ENCODE peak calls at places on chromosomes 2 and 18, in ten cellular contexts. J is A549, R is IMR-90, V is cardiac muscle cell, D is AG09309, U is neural progenitor cell, P is kidney epithelial cell, X is PC-3, N is transverse colon, C is fibroblast of lung. F is an unnamed sample.

GRCh38 chr18:74631242-74632087 is 33.8 kb downstream of the ZNF407 start:
- DNase-seq in J (no peak), C (peak; percentile 76), N (no peak), X (no peak), U (no peak), P (no peak), V (peak; percentile 77), D (no peak), R (peak; percentile 92), F (no peak)

GRCh38 chr2:18282026-18282425 is 278.4 kb downstream of the RDH14 start:
- DNase-seq in D (no peak), X (peak; percentile 10), C (no peak), P (no peak), J (no peak), U (no peak), V (no peak), N (no peak), R (no peak), F (no peak)

GRCh38 chr2:152067823-152068222 is 31.0 kb downstream of the CACNB4 start:
- DNase-seq in C (no peak), D (no peak), J (no peak), U (no peak), N (no peak), V (no peak), X (no peak), P (no peak), R (no peak), F (no peak)

GRCh38 chr2:150076281-150076680 is 411.2 kb downstream of the RND3 start:
- DNase-seq in V (peak; percentile 34), C (peak; percentile 38), D (no peak), U (no peak), P (no peak), J (no peak), N (no peak), R (peak; percentile 82), X (peak; percentile 75), F (peak; percentile 68)

GRCh38 chr18:36934884-36935283 is 106.0 kb downstream of the KIAA1328 start:
- DNase-seq in P (no peak), C (peak; percentile 90), N (no peak), D (peak; percentile 67), V (peak; percentile 85), J (no peak), R (peak; percentile 87), U (no peak), X (peak; percentile 34), F (peak; percentile 66)

GRCh38 chr2:184646177-184646576 is 47.8 kb downstream of the ZNF804A start:
- DNase-seq in J (no peak), D (no peak), C (peak; percentile 47), R (peak; percentile 52), P (peak; percentile 61), U (peak; percentile 2), X (peak; percentile 82), V (peak; percentile 4), N (no peak), F (no peak)

GRCh38 chr2:223674998-223675609 is 72.9 kb upstream of the SCG2 start:
- DNase-seq in D (no peak), X (peak; percentile 61), C (peak; percentile 65), N (no peak), R (peak; percentile 54), U (peak; percentile 19), V (peak; percentile 60), J (peak; percentile 48), P (no peak), F (peak; percentile 67)

GRCh38 chr2:196263181-196263747 is 91.9 kb upstream of the STK17B start:
- DNase-seq in U (no peak), N (peak; percentile 9), V (peak; percentile 14), X (peak; percentile 9), R (peak; percentile 64), C (peak; percentile 45), P (no peak), J (no peak), D (no peak), F (no peak)

GRCh38 chr2:29719626-29720025 is 201.8 kb downstream of the ALK start:
- DNase-seq in X (no peak), C (no peak), P (no peak), N (no peak), V (no peak), J (no peak), U (peak; percentile 56), D (no peak), R (no peak), F (no peak)

GRCh38 chr2:29723255-29724001 is 198.0 kb downstream of the ALK start:
- DNase-seq in C (no peak), P (no peak), X (peak; percentile 89), R (no peak), V (no peak), D (no peak), J (peak; percentile 10), U (no peak), N (peak; percentile 7), F (no peak)

GRCh38 chr2:29715655-29716054 is 205.7 kb downstream of the ALK start:
- DNase-seq in X (no peak), C (no peak), R (no peak), D (no peak), P (no peak), N (no peak), U (no peak), V (no peak), J (no peak), F (no peak)

GRCh38 chr2:29714333-29714732 is 207.1 kb downstream of the ALK start:
- DNase-seq in C (no peak), D (no peak), X (no peak), V (no peak), P (no peak), N (no peak), U (no peak), J (no peak), R (no peak), F (no peak)

DNA sequence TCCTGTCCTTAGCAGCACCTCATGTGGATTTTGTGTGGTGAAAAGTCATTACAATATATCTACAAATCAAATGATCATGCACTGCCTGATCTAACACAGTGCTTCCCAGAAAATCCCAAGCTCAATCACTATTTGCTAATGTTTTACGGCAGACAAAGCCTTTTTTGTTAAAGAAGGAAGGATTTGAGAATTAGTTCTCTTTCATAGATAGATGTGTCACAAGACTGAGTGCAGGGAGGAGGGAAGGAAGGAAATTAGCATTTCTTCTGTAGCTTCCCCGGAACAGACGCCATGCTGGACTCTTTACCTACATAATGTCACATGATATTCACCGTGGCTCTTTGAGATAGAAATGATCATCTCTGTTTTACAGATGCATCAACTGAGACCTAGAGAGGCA is 203.1 kb downstream of the ALK start:
- DNase-seq in U (no peak), V (no peak), D (no peak), N (no peak), X (no peak), R (no peak), C (no peak), P (no peak), J (no peak), F (no peak)
- H3K4me3 ChIP-seq in U (no peak overlapping the region), V (no peak overlapping the region), D (no peak overlapping the region), N (no peak overlapping the region), X (no peak overlapping the region), R (no peak overlapping the region), C (no peak overlapping the region), P (no peak overlapping the region), J (no peak overlapping the region), F (no peak overlapping the region)

DNA sequence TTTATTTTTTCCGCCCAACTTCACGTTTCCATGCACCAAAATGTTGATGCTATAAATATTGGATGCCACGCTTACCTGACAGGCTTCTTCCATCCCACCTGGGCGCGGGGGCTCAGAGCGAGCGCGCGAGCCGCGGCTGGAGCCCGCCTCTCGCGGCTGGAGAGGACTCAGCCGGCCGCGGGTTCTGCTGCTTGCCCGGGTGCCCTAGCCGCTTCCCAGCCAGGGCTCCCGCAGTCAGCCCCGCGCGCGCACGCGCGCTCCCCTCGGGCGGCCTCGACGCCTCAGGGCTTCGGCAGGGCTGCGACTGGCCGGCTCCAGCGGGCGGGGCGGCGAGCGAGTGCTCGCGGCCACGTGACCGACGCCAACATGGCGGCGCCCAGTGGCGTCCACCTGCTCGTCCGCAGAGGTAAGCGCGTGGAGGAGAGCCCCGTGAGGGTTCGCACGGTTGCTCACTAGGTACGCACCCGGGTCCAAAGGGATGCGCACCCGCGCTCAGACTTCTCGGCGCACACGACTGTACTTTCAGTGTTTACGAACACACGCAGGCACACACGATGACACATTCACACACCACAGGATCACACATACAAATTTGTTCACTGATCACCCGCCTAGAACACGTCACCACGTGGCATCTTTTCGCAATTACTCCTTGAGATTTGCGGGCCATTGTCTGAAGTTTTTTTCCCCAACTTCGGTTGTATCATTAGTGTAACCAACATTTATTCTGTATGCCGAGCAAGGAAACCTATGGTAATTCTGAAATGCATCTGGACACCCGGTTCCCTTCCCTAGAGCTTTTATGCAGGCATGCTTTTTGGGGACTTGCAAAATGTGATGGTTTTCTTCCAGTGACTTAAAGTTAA is at the start of gene METAP1D:
- DNase-seq in C (peak; percentile 87), U (peak; percentile 97), P (peak; percentile 63), V (peak; percentile 94), N (peak; percentile 92), J (peak; percentile 81), X (peak; percentile 94), D (peak; percentile 51), R (peak; percentile 88), F (peak; percentile 99)
- TF ChIP-seq CTCF in C (no peak), U (no peak), P (no peak), V (no peak), N (no peak), J (no peak), X (no peak), D (no peak), R (no peak), F (no peak)

GRCh38 chr2:45007356-45007755 is 1.9 kb downstream of the SIX2 start:
- DNase-seq in P (no peak), J (no peak), C (no peak), D (no peak), R (no peak), N (no peak), V (no peak), U (no peak), X (no peak), F (no peak)

GRCh38 chr2:45004569-45005181 is 4.6 kb downstream of the SIX2 start:
- DNase-seq in U (peak; percentile 71), R (peak; percentile 2), P (no peak), X (no peak), V (peak; percentile 21), C (no peak), J (no peak), D (no peak), N (no peak), F (peak; percentile 70)

GRCh38 chr2:45006942-45007287 is 2.3 kb downstream of the SIX2 start:
- DNase-seq in V (no peak), R (no peak), J (no peak), C (no peak), U (peak; percentile 23), P (no peak), X (no peak), N (no peak), D (no peak), F (peak; percentile 81)

GRCh38 chr2:45005261-45006002 is 3.8 kb downstream of the SIX2 start:
- DNase-seq in N (no peak), U (peak; percentile 65), X (no peak), R (no peak), D (no peak), V (no peak), C (no peak), J (no peak), P (no peak), F (peak; percentile 47)

DNA sequence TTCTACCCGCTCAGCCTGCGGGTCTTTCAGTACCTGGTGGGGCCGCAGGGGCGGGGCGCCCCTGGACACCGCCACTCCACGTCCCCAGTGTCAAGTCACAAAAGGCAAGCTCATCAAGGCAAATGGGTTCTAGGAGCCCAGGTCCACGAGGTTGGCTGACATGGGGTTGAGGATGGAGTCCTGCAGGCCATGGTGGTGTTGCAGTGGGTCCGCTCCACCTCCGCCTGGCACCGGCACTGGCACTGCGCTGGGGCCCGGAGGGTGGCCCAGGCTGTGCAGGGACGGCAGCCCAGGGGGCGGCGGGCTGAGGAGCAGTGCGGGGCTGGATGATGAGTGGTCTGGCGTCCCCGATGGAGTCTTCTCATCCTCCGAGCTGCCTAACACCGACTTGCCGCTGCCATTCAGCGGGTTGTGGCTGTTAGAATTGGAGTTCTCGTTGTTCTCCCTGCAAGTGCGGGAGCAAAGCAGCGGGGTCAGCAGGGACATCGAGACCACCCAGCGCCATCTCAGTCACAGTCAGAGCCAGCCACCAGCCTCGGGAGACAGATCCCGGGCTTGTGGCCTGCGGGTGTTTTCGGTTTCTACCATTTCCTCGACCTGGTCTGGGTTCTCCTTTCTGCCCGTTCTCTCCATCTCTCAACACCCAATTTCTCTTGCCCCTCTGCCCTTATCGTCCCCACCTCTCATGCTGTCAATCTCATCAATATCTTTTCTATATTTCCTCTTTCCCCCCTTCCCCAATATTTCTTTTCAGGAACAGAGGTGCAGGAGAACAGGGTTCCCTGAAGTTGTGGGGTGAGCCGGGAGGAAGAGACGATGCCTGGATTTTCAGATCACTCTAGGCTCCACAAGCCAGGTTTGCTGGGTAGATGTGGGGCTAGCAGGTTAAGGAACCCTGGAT is 3.0 kb downstream of the SIX2 start:
- DNase-seq in C (no peak), R (no peak), N (no peak), X (no peak), J (no peak), D (no peak), U (peak; percentile 31), V (no peak), P (no peak), F (peak; percentile 85)
- H3K4me3 ChIP-seq in C (no peak overlapping the region), R (no peak overlapping the region), N (no peak overlapping the region), X (peak overlapping the region; percentile 74), J (no peak overlapping the region), D (no peak overlapping the region), U (no peak overlapping the region), V (no peak overlapping the region), P (no peak overlapping the region), F (peak overlapping the region; percentile 86)

DNA sequence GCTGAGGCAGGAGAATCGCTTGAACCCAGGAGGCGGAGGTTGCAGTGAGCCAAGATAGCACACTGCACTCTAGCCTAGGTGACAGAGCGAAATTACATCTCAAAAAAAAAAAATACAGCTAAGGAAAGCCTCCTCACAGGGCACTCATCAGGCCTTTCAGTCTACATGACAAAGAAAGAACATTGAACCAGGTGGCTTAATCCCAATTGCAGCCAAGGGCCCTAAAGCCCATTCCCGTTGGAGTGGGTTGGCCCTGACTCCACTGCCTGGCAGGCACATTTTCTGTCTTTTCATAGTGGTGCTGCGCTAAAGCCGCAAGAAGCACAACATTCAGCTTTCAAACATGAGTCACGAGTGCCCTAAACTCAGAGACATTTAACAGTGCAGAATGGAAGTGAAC is 372.5 kb downstream of the RNF144A start:
- DNase-seq in D (no peak), X (no peak), J (no peak), P (no peak), C (no peak), V (no peak), R (no peak), N (no peak), U (no peak), F (no peak)
- TF ChIP-seq CTCF in D (no peak), X (no peak), J (no peak), P (no peak), C (no peak), V (no peak), R (no peak), N (no peak), U (no peak), F (no peak)